ENCODE peak calls at places on chromosomes 13 and 19, in seven cellular contexts. E, J, F, H, Y, Q and Z are unnamed samples.

GRCh38 chr13:32955881-32956594 is 60.2 kb upstream of the KL start:
- DNase-seq in Y (no peak), Q (no peak), J (no peak), F (no peak), E (no peak), H (no peak), Z (no peak)

GRCh38 chr13:35260316-35260715 is 216.2 kb downstream of the MAB21L1 start:
- DNase-seq in Y (no peak), F (no peak), H (no peak), Q (no peak), E (no peak), J (no peak), Z (no peak)

GRCh38 chr19:13557756-13558398 is 51.6 kb upstream of the CACNA1A start:
- DNase-seq in Q (no peak), Y (no peak), E (peak; percentile 53), H (no peak), J (no peak), F (no peak), Z (no peak)

GRCh38 chr13:100301418-100301817 is 212.5 kb downstream of the PCCA start:
- DNase-seq in H (no peak), E (no peak), Q (no peak), Y (no peak), J (peak; percentile 24), F (no peak), Z (no peak)

GRCh38 chr13:74316531-74316930 is 182.3 kb upstream of the KLF12 start:
- DNase-seq in F (no peak), Y (no peak), J (no peak), H (no peak), E (no peak), Q (no peak), Z (no peak)

GRCh38 chr13:77729502-77730221 is 32.2 kb downstream of the SLAIN1 start:
- DNase-seq in Y (peak; percentile 64), H (no peak), F (no peak), E (no peak), Q (no peak), J (no peak), Z (peak; percentile 2)

GRCh38 chr13:48891586-48891985 is 84.1 kb upstream of the FNDC3A start:
- DNase-seq in Y (no peak), F (peak; percentile 20), E (no peak), J (no peak), Q (no peak), H (no peak), Z (no peak)

GRCh38 chr13:22061371-22061805 is 390.5 kb downstream of the FGF9 start:
- DNase-seq in Q (no peak), E (no peak), Y (peak; percentile 51), F (no peak), J (no peak), H (no peak), Z (peak; percentile 29)

GRCh38 chr13:60852886-60853285 is 455.9 kb downstream of the TDRD3 start:
- DNase-seq in Y (no peak), F (no peak), J (no peak), H (no peak), Q (no peak), E (no peak), Z (no peak)

GRCh38 chr19:38654478-38655079 is 7.1 kb downstream of the ACTN4 start:
- DNase-seq in J (no peak), F (no peak), E (no peak), Y (no peak), Q (no peak), H (no peak), Z (no peak)

GRCh38 chr13:51003642-51004041 is 94.1 kb downstream of the RNASEH2B start:
- DNase-seq in J (no peak), F (no peak), Y (no peak), Q (no peak), H (no peak), E (no peak), Z (no peak)

GRCh38 chr19:35222373-35223005 is 6.0 kb downstream of the FAM187B start:
- DNase-seq in H (no peak), E (no peak), F (no peak), Q (no peak), J (no peak), Y (no peak), Z (no peak)

GRCh38 chr19:20664917-20665781 is 3.8 kb upstream of the ZNF626 start:
- DNase-seq in E (no peak), Q (no peak), H (no peak), J (no peak), F (peak; percentile 22), Y (no peak), Z (no peak)

GRCh38 chr19:4354897-4355296 is 11.5 kb downstream of the MPND start:
- DNase-seq in Q (no peak), J (no peak), H (no peak), F (no peak), E (no peak), Y (no peak), Z (no peak)

GRCh38 chr19:52981329-52981728 is 18.6 kb upstream of the ZNF816 start:
- DNase-seq in J (no peak), H (no peak), E (no peak), Q (no peak), F (no peak), Y (no peak), Z (no peak)

GRCh38 chr19:47267350-47267759 is 7.3 kb upstream of the INAFM1 start:
- DNase-seq in E (no peak), Y (no peak), F (no peak), Q (no peak), H (no peak), J (no peak), Z (no peak)

GRCh38 chr19:10478903-10479384 is 24.2 kb downstream of the KEAP1 start:
- DNase-seq in Y (no peak), J (peak; percentile 90), F (peak; percentile 31), E (peak; percentile 93), H (peak; percentile 52), Q (peak; percentile 80), Z (no peak)

GRCh38 chr13:27712421-27712820 is 79.9 kb upstream of the GSX1 start:
- DNase-seq in F (peak; percentile 36), E (no peak), Q (no peak), J (peak; percentile 26), Y (no peak), H (no peak), Z (no peak)

GRCh38 chr13:27709779-27710178 is 82.5 kb upstream of the GSX1 start:
- DNase-seq in J (no peak), Q (no peak), H (no peak), F (peak; percentile 21), Y (no peak), E (no peak), Z (no peak)

GRCh38 chr13:27713767-27714166 is 78.5 kb upstream of the GSX1 start:
- DNase-seq in H (no peak), E (no peak), Y (no peak), J (no peak), Q (no peak), F (no peak), Z (no peak)

GRCh38 chr13:27704681-27705080 is 83.0 kb downstream of the POLR1D start:
- DNase-seq in J (no peak), F (no peak), Q (no peak), E (no peak), H (no peak), Y (peak; percentile 1), Z (no peak)

GRCh38 chr13:27708325-27708724 is 84.0 kb upstream of the GSX1 start:
- DNase-seq in J (no peak), Y (no peak), H (no peak), Q (no peak), E (no peak), F (no peak), Z (no peak)
- TF ChIP-seq TAF1 in J (no peak), Y (no peak), H (no peak), Q (no peak), E (no peak), F (no peak), Z (no peak)

DNA sequence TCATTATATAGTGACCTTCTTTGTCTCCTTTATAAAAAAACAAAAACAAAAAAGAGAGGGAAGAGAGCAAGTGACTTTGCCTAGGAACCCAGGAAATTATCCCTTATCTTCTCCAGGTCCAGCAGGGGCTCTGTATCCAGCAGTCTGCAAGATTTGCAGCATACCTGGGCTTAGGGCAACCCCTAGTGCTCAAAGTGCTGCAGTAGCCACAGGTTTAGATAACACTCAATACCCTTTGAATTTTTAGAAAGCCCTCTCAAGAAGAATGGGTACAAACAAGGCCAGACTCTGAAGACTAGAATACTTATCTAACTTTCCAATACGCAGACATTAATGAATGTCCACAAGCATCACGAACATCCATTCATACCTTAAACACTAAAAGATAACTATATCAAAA is 43.2 kb downstream of the CCNA1 start:
- DNase-seq in F (peak; percentile 33), E (no peak), Y (no peak), H (no peak), Q (peak; percentile 13), J (peak; percentile 9), Z (no peak)
- TF ChIP-seq TAF1 in F (no peak), E (no peak), Y (no peak), H (no peak), Q (no peak), J (no peak), Z (no peak)

GRCh38 chr19:591099-591958 is 1.6 kb downstream of the HCN2 start:
- DNase-seq in F (no peak), Q (no peak), H (no peak), J (no peak), E (peak; percentile 72), Y (no peak), Z (no peak)
- TF ChIP-seq TAF1 in F (peak; percentile 17), Q (no peak), H (no peak), J (no peak), E (no peak), Y (no peak), Z (no peak)

GRCh38 chr13:59823495-59823894 is 340.2 kb downstream of the DIAPH3 start:
- DNase-seq in J (no peak), E (no peak), F (no peak), H (no peak), Y (no peak), Q (no peak), Z (no peak)
- TF ChIP-seq TAF1 in J (no peak), E (no peak), F (no peak), H (no peak), Y (no peak), Q (no peak), Z (no peak)